ENCODE peak calls at places on chromosome 4, in five cellular contexts. G is activated T-cell treated with anti-CD3 and anti-CD28 coated beads for 24 hours; V is breast epithelium; H is CD4-positive, CD25-positive, alpha-beta regulatory T cell; Q is GM04504. Z is an unnamed sample.

GRCh38 chr4:110654254-110654635 is 31.4 kb upstream of the PITX2 start:
- DNase-seq in V (no peak), H (no peak), Q (no peak), G (no peak), Z (no peak)

GRCh38 chr4:87498446-87498900 is 30.7 kb downstream of the SPARCL1 start:
- DNase-seq in G (no peak), Q (peak; percentile 73), V (no peak), H (peak; percentile 18), Z (no peak)

GRCh38 chr4:92253550-92253949 is 50.2 kb upstream of the GRID2 start:
- DNase-seq in G (no peak), V (no peak), Q (no peak), H (no peak), Z (no peak)

GRCh38 chr4:53651142-53651720 is 59.9 kb upstream of the LNX1 start:
- DNase-seq in G (no peak), H (no peak), Q (no peak), V (peak; percentile 52), Z (no peak)

GRCh38 chr4:17095771-17096170 is 197.3 kb upstream of the LDB2 start:
- DNase-seq in V (no peak), G (no peak), H (no peak), Q (no peak), Z (no peak)

GRCh38 chr4:84708406-84709135 is 125.6 kb downstream of the CDS1 start:
- DNase-seq in H (no peak), G (no peak), Q (no peak), V (no peak), Z (no peak)

GRCh38 chr4:80309301-80310004 is 26.1 kb upstream of the CFAP299 start:
- DNase-seq in H (no peak), Q (peak; percentile 70), V (no peak), G (no peak), Z (no peak)

GRCh38 chr4:170015285-170015684 is 10.9 kb downstream of the MFAP3L start:
- DNase-seq in Q (no peak), H (no peak), G (no peak), V (no peak), Z (no peak)

GRCh38 chr4:130747842-130748241 is 1651.9 kb downstream of the C4orf33 start:
- DNase-seq in V (no peak), H (no peak), G (no peak), Q (no peak), Z (no peak)

GRCh38 chr4:41256740-41257256 is at the start of gene UCHL1:
- DNase-seq in G (peak; percentile 1), Q (no peak), H (no peak), V (no peak), Z (no peak)

GRCh38 chr4:148205481-148205880 is 236.7 kb downstream of the NR3C2 start:
- DNase-seq in V (no peak), G (no peak), Q (no peak), H (no peak), Z (no peak)

GRCh38 chr4:14916554-14917304 is 85.6 kb upstream of the CPEB2 start:
- DNase-seq in Q (peak; percentile 13), V (no peak), G (no peak), H (no peak), Z (no peak)

GRCh38 chr4:175560628-175561027 is 251.4 kb downstream of the GPM6A start:
- DNase-seq in G (no peak), Q (peak; percentile 1), H (no peak), V (no peak), Z (no peak)

GRCh38 chr4:182795446-182796238 is 121.5 kb downstream of the DCTD start:
- DNase-seq in H (no peak), Q (no peak), V (no peak), G (no peak), Z (no peak)

GRCh38 chr4:20445933-20446723 is 194.4 kb downstream of the SLIT2 start:
- DNase-seq in V (no peak), Q (no peak), G (no peak), H (no peak), Z (no peak)

GRCh38 chr4:123846627-123847026 is 450.0 kb downstream of the SPRY1 start:
- DNase-seq in H (no peak), G (no peak), Q (no peak), V (no peak), Z (no peak)

GRCh38 chr4:181525641-181526040 is 717.6 kb upstream of the TENM3 start:
- DNase-seq in H (no peak), G (no peak), V (no peak), Q (no peak), Z (no peak)

GRCh38 chr4:76216975-76217814 is 3.6 kb upstream of the SCARB2 start:
- DNase-seq in G (no peak), Q (no peak), H (no peak), V (no peak), Z (no peak)

GRCh38 chr4:120850048-120850599 is 72.4 kb downstream of the PRDM5 start:
- DNase-seq in H (no peak), Q (peak; percentile 35), G (no peak), V (no peak), Z (no peak)

GRCh38 chr4:174631901-174632758 is 109.8 kb upstream of the HPGD start:
- DNase-seq in Q (peak; percentile 17), H (peak; percentile 34), G (no peak), V (no peak), Z (no peak)